ENCODE peak calls at places on chromosomes 16 and 17, in four cellular contexts. Q, T, F and H are unnamed samples. For H3K4me1, the result is how much of the 10 kb centered on the place peaks cover.

GRCh38 chr16:51374346-51374745 is 223.3 kb upstream of the SALL1 start:
- DNase-seq in T (peak), F (peak), Q (peak), H (no peak)

GRCh38 chr16:86934581-86935322 is 356.4 kb downstream of the FOXL1 start:
- DNase-seq in F (no peak), Q (no peak), T (no peak), H (no peak)

GRCh38 chr16:4372578-4373355 is 1.1 kb downstream of the VASN start:
- DNase-seq in T (peak), Q (no peak), F (peak), H (peak)

GRCh38 chr17:77734371-77735050 is 224.0 kb upstream of the TNRC6C start:
- DNase-seq in T (peak), Q (peak), F (peak), H (no peak)

GRCh38 chr17:2724783-2725164 is 13.2 kb upstream of the CLUH start:
- DNase-seq in F (peak), T (peak), Q (peak), H (no peak)

GRCh38 chr16:11576427-11577289 is 10.1 kb downstream of the LITAF start:
- DNase-seq in T (peak), F (no peak), Q (no peak), H (no peak)

GRCh38 chr17:48799069-48799710 is 17.8 kb downstream of the TTLL6 start:
- DNase-seq in F (no peak), T (no peak), Q (no peak), H (no peak)

GRCh38 chr17:33435716-33436301 is 142.7 kb upstream of the ASIC2 start:
- DNase-seq in Q (peak), T (peak), F (peak), H (no peak)

GRCh38 chr17:61405686-61406542 is 6.3 kb downstream of the TBX2 start:
- DNase-seq in F (no peak), Q (peak), T (no peak), H (no peak)

GRCh38 chr17:28897769-28898259 is 281 bp upstream of the FLOT2 start:
- DNase-seq in F (no peak), T (no peak), Q (no peak), H (peak)

GRCh38 chr16:48608452-48608851 is 1.5 kb downstream of the N4BP1 start:
- DNase-seq in Q (no peak), T (peak), F (peak), H (peak)

GRCh38 chr16:29674188-29674587 is 4.8 kb upstream of the QPRT start:
- DNase-seq in Q (peak), T (no peak), F (peak), H (no peak)

GRCh38 chr16:89481556-89481955 is 8.8 kb downstream of the ANKRD11 start:
- DNase-seq in Q (no peak), F (no peak), T (no peak), H (peak)

GRCh38 chr16:21150375-21151001 is at the start of gene DNAH3:
- DNase-seq in F (no peak), Q (no peak), T (no peak), H (no peak)

GRCh38 chr17:13518271-13519000 is 83.3 kb downstream of the HS3ST3A1 start:
- DNase-seq in Q (peak), F (peak), T (peak), H (no peak)

GRCh38 chr17:82361885-82362633 is 3.0 kb downstream of the TEX19 start:
- DNase-seq in F (no peak), Q (no peak), T (no peak), H (no peak)

GRCh38 chr16:87391324-87391949 is 699 bp upstream of the MAP1LC3B start:
- DNase-seq in T (peak), F (peak), Q (peak), H (no peak)

GRCh38 chr17:69485901-69486643 is 71.6 kb downstream of the MAP2K6 start:
- DNase-seq in Q (peak), T (peak), F (peak), H (peak)

GRCh38 chr17:80678621-80679020 is 134.0 kb downstream of the RPTOR start:
- DNase-seq in T (peak), F (peak), Q (peak), H (no peak)

GRCh38 chr16:29816694-29817441 is 916 bp downstream of the PAGR1 start:
- DNase-seq in F (peak), Q (peak), T (peak), H (peak)

DNA sequence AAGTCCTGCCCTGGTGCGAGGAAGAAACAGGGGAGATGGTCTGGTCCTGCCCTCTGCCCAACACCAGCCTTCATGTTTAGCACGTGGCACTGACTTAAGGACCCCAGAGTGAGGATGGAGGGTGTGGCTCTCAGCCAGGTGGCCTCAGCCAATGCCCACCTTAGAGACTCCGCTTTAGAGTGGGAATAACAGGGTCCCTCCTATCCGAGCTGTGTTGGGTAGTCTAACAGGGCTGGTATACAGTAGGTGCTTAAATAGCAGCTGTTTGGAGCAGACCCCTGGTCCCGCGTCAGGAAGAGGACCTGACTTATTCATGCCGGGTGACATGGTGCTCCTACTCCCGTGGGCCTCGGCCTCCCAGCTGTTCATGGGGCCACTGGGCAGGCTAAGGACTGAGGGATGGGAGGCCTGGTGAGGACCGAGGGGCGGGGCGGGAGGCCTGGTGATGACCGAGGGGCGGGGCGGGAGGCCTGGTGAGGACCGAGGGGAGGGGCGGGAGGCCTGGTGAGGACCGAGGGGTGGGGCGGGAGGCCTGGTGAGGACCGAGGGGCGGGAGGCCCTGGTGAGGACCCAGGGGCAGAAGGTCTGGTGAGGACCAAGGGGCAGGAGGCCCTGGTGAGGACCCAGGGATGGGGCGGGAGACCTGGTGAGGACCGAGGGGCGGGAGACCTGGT is 7.6 kb downstream of the ZFPM1 start:
- DNase-seq in T (no peak), F (no peak), Q (no peak), H (no peak)
- H3K4me1 ChIP-seq in T (under half), F (under half), Q (under half), H (under half)

DNA sequence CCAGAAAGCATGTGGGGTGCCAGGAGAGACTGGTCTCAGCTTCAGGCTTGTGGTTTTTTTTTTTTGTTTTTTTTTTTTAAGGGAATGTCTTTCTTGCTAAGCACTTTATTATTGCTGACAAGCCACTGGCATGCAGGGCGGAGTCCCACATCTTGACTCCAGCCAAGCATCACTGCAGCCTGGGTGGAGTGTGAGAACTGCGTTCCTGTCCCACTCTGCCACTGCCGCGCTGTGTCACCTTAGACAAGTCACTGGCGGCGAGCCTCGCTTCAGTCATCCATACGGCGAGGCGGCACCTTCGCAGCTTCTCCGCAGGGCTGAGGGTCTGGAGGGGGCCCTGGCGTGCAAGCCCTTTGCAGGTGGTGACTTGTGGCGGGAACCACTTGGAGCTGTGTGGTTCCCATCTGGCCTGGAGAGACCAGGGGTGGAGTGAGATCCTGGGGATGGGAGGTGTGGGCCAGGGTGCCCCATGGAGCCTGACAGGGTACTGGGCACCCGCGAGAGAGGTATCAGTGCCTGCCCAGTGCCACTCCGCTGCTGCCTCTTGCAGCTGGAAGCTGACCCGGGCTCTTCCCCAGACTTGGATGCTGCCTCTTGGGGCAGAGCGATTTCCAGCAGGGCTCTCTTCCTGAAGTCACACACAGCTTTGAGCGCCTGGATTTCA is 99.1 kb upstream of the CIBAR2 start:
- DNase-seq in F (peak), Q (peak), T (peak), H (no peak)
- H3K9ac ChIP-seq in F (peak), Q (peak), T (peak), H (no peak)

DNA sequence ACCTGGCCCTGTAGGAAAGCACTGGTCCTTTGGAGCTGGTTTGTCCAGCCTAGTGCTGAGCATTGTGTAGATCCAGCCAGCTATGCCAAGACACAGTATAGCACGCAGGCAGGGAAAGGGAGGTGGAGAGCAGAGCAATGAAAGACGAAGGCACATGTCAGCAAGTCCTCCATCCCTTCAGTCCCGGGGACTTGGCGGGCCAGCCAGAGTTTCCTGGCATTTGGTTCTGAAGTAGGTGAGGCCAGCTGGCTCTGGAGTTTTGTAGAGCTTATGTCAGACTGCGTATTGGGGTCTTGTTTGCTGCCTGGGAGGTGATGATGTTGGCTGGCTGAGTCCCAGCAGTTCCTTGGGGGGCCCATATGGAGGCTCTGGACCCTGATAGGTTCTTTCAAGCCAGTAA is 55.7 kb upstream of the AKTIP start:
- DNase-seq in F (no peak), Q (no peak), T (no peak), H (no peak)
- H3K4me1 ChIP-seq in F (under half), Q (under half), T (under half), H (under half)

DNA sequence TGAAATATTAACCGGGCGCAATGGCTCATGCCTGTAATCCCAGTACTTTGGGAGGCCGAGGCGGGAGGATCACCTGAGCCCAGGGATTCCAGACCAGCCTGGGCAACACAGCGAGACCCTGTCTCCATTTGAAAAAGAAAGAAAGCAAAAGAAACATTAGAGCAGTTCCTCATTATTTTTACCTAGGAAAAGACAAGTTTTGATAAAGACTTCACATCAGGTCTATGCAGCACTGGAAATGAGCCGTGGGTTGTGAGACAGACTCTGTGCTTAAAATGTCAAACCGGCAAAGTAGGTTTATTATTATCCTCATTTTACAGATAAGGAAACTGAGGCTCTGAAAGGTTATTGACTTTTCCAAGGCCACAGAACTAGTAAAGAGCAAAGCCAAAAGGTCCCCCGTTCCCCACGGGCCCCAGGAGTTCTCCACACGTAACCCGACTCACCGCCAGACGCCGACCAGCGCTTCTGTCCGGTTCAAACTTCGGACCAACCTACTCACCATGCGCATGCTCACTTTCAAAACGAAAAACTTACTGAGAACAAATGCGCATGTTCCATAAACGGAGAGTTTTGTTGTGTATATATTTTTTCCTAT is 393 bp downstream of the TUBD1 start:
- DNase-seq in Q (no peak), T (no peak), F (no peak), H (no peak)
- H3K9ac ChIP-seq in Q (peak), T (peak), F (peak), H (peak)

GRCh38 chr16:8955828-8956227 is 7.9 kb downstream of the USP7 start:
- DNase-seq in T (peak), F (peak), Q (no peak), H (no peak)
- H3K4me1 ChIP-seq in T (under half), F (half or more), Q (under half), H (half or more)

GRCh38 chr17:76272541-76273434 is 7.6 kb downstream of the UBALD2 start:
- DNase-seq in T (peak), Q (no peak), F (no peak), H (no peak)

GRCh38 chr17:76270127-76270592 is 5.0 kb downstream of the UBALD2 start:
- DNase-seq in T (no peak), Q (no peak), F (no peak), H (no peak)

GRCh38 chr17:76271669-76272540 is 6.8 kb downstream of the UBALD2 start:
- DNase-seq in F (no peak), T (peak), Q (no peak), H (peak)

GRCh38 chr17:76268991-76269981 is 4.1 kb downstream of the UBALD2 start:
- DNase-seq in T (peak), F (no peak), Q (no peak), H (peak)

GRCh38 chr17:76270770-76271668 is 5.9 kb downstream of the UBALD2 start:
- DNase-seq in Q (no peak), T (no peak), F (no peak), H (no peak)
- H3K9ac ChIP-seq in Q (no peak), T (peak), F (no peak), H (peak)

GRCh38 chr16:30948956-30949654 is at the start of gene ORAI3:
- DNase-seq in T (peak), Q (peak), F (peak), H (peak)
- H3K4me1 ChIP-seq in T (under half), Q (under half), F (under half), H (under half)

DNA sequence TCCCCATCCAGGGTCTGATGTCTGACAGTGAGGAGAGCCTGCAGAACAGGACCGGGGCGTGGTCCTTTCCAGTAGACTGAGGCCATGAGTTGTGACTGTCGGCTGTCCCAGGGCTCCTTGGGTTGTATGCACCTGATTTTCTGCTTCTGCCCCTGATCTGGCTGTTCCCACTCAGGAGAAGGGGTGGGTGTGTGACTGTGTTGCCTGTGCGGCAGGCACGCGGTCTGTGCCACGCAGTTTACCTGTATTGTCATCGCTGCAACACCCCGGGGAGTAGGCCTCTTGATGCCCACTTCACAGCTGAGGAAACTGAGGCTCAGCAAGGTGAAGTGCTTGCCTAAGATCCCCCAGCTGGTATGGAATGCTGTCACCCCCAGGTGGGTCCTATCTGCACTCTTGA is 1.4 kb downstream of the CRISPLD2 start:
- DNase-seq in Q (no peak), T (no peak), F (no peak), H (no peak)
- H3K9ac ChIP-seq in Q (peak), T (peak), F (peak), H (no peak)

DNA sequence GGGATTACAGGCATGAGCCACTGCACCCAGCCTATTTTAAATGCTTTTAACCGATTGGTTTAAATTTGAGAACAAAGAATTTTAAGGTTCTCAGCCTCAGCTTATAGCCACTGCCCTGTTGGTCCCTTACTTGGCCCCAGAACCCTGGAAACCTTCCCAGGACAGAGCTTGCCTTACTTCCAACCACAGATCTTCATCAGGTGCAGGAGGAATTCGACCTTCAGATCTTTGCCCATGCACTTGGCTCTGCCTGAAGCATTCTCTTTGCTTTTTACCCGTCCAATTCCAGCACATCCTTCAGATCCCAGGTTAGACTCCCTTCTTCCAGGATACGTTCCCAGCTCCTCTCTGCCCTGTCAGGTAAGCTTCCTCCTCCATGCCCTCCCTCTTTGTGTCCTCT is 27.7 kb downstream of the CHD9 start:
- DNase-seq in F (no peak), T (no peak), Q (no peak), H (no peak)
- H3K4me1 ChIP-seq in F (half or more), T (under half), Q (under half), H (under half)